ENCODE peak calls at places on chromosomes 12 and 14, in four cellular contexts. F, R, H and U are unnamed samples.

GRCh38 chr12:111312016-111312415 is 56.9 kb downstream of the PHETA1 start:
- DNase-seq in F (no peak), R (no peak), H (no peak), U (no peak)

GRCh38 chr12:89529738-89530137 is 3.9 kb upstream of the POC1B start:
- DNase-seq in F (no peak), R (no peak), H (peak), U (no peak)

GRCh38 chr12:56143870-56144269 is 8.5 kb upstream of the MYL6B start:
- DNase-seq in F (no peak), R (no peak), H (peak), U (peak)

GRCh38 chr14:24135834-24136683 is at the start of gene PSME1:
- DNase-seq in F (peak), R (peak), H (peak), U (peak)

GRCh38 chr12:26369588-26369987 is 174.2 kb downstream of the SSPN start:
- DNase-seq in F (no peak), R (no peak), H (no peak), U (no peak)

GRCh38 chr12:10211101-10211974 is 1.3 kb upstream of the GABARAPL1 start:
- DNase-seq in F (no peak), R (no peak), H (no peak), U (no peak)

GRCh38 chr12:89016970-89017778 is 335.1 kb downstream of the DUSP6 start:
- DNase-seq in F (no peak), R (peak), H (peak), U (no peak)

GRCh38 chr12:89960607-89961394 is 252.2 kb upstream of the ATP2B1 start:
- DNase-seq in F (no peak), R (no peak), H (no peak), U (peak)

GRCh38 chr12:15446798-15447197 is 124.5 kb downstream of the PTPRO start:
- DNase-seq in F (no peak), R (no peak), H (no peak), U (no peak)

GRCh38 chr12:45234134-45234865 is 18.4 kb downstream of the ANO6 start:
- DNase-seq in F (no peak), R (peak), H (peak), U (no peak)

GRCh38 chr12:46174061-46174662 is 94.7 kb downstream of the SLC38A1 start:
- DNase-seq in F (no peak), R (no peak), H (no peak), U (no peak)

GRCh38 chr12:10363922-10364838 is 25.7 kb downstream of the KLRK1 start:
- DNase-seq in F (peak), R (no peak), H (peak), U (peak)

GRCh38 chr14:68376067-68376810 is 416.6 kb downstream of the ZFP36L1 start:
- DNase-seq in F (no peak), R (no peak), H (no peak), U (no peak)

GRCh38 chr14:28656704-28657255 is 109.8 kb upstream of the FOXG1 start:
- DNase-seq in F (no peak), R (no peak), H (no peak), U (no peak)

GRCh38 chr12:27534060-27534764 is 10.2 kb downstream of the PPFIBP1 start:
- DNase-seq in F (no peak), R (no peak), H (no peak), U (no peak)

GRCh38 chr12:3190101-3190500 is 112.9 kb downstream of the TSPAN9 start:
- DNase-seq in F (no peak), R (no peak), H (peak), U (no peak)

GRCh38 chr12:48422060-48422459 is 50.3 kb upstream of the ANP32D start:
- DNase-seq in F (no peak), R (no peak), H (peak), U (no peak)

GRCh38 chr12:111174283-111175108 is 194.4 kb downstream of the PHETA1 start:
- DNase-seq in F (no peak), R (peak), H (no peak), U (no peak)

GRCh38 chr12:122366685-122367475 is 55.6 kb downstream of the CLIP1 start:
- DNase-seq in F (no peak), R (peak), H (peak), U (peak)

GRCh38 chr12:48003226-48004038 is 844 bp downstream of the COL2A1 start:
- DNase-seq in F (no peak), R (no peak), H (peak), U (no peak)

GRCh38 chr12:77521458-77522115 is 309.1 kb upstream of the NAV3 start:
- DNase-seq in F (no peak), R (no peak), H (no peak), U (no peak)

GRCh38 chr14:50061664-50062437 is 54.5 kb downstream of the VCPKMT start:
- DNase-seq in F (peak), R (no peak), H (peak), U (peak)

GRCh38 chr12:89414322-89414721 is 62.0 kb upstream of the DUSP6 start:
- DNase-seq in F (no peak), R (no peak), H (no peak), U (no peak)

GRCh38 chr12:116885496-116885895 is 4.3 kb upstream of the HRK start:
- DNase-seq in F (no peak), R (no peak), H (no peak), U (no peak)

GRCh38 chr12:112025808-112026375 is 12.7 kb downstream of the ERP29 start:
- DNase-seq in F (no peak), R (no peak), H (peak), U (no peak)

GRCh38 chr12:51827925-51828818 is 20.3 kb downstream of the FIGNL2 start:
- DNase-seq in F (no peak), R (no peak), H (peak), U (peak)

GRCh38 chr12:57616383-57617101 is 5.3 kb downstream of the ARHGEF25 start:
- DNase-seq in F (no peak), R (no peak), H (no peak), U (no peak)

GRCh38 chr12:9742665-9743064 is 9.8 kb upstream of the CLECL1 start:
- DNase-seq in F (peak), R (no peak), H (no peak), U (peak)

GRCh38 chr12:124752437-124753229 is 111.0 kb downstream of the SCARB1 start:
- DNase-seq in F (no peak), R (no peak), H (no peak), U (no peak)

GRCh38 chr14:79161576-79161975 is 991.4 kb downstream of the NRXN3 start:
- DNase-seq in F (no peak), R (no peak), H (peak), U (no peak)

GRCh38 chr12:104427547-104427938 is 29.2 kb upstream of the CHST11 start:
- DNase-seq in F (no peak), R (no peak), H (no peak), U (no peak)

GRCh38 chr14:78606111-78606510 is 435.9 kb downstream of the NRXN3 start:
- DNase-seq in F (no peak), R (no peak), H (peak), U (no peak)

GRCh38 chr12:104411826-104412626 is 44.7 kb upstream of the CHST11 start:
- DNase-seq in F (no peak), R (no peak), H (no peak), U (no peak)

GRCh38 chr14:23286904-23287479 is 1.1 kb upstream of the HOMEZ start:
- DNase-seq in F (no peak), R (no peak), H (no peak), U (no peak)

DNA sequence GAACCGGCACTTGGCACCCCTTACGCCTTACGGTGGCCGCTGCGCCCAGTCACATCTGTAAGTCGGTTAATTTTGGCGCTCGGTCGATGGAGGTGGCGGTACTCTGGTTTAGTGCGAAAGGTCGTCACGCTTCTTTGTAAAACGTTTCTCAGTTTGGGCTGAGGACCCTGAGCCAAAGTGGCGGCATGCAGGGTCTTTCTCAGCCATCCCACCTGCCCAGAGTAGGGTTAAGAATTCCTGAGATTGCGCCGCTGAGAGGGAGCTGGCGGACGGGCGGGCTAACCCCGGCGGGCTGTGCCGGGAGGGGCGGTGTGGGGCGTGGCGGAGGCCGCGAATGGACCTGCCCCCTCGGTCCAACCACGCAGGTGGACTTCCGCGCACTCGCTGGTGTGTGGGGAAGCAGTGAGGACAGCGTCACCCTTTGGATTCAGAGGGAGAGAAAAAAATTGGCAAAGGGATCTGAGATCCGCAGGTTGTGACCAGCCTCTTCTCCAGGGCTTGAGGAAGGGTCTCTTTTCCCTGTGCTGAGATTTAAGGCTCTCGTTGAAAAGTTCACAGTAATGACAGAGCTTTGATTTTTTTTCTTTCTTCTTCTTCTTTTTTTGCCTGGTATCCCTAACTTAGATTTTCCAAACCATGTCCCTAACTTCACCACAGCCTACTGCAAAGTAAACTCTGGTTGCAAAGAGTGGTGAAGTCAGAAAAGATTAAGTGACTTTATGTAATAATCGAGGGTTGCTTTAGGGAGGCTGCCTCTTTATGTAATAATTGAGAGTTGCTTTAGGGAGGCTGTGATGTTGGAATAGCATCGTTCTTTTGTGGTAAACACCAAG is 602 bp upstream of the FBXO33 start:
- DNase-seq in F (peak), R (peak), H (peak), U (peak)
- TF ChIP-seq CTCF in F (no peak), R (no peak), H (no peak), U (no peak)

GRCh38 chr14:77543637-77544334 is 45.2 kb upstream of the ISM2 start:
- DNase-seq in F (no peak), R (no peak), H (no peak), U (no peak)

GRCh38 chr14:77544571-77544970 is 46.0 kb upstream of the ISM2 start:
- DNase-seq in F (no peak), R (no peak), H (no peak), U (no peak)

GRCh38 chr14:77543240-77543551 is 44.6 kb upstream of the ISM2 start:
- DNase-seq in F (no peak), R (no peak), H (peak), U (no peak)

GRCh38 chr14:77541905-77542304 is 43.3 kb upstream of the ISM2 start:
- DNase-seq in F (no peak), R (no peak), H (no peak), U (no peak)

DNA sequence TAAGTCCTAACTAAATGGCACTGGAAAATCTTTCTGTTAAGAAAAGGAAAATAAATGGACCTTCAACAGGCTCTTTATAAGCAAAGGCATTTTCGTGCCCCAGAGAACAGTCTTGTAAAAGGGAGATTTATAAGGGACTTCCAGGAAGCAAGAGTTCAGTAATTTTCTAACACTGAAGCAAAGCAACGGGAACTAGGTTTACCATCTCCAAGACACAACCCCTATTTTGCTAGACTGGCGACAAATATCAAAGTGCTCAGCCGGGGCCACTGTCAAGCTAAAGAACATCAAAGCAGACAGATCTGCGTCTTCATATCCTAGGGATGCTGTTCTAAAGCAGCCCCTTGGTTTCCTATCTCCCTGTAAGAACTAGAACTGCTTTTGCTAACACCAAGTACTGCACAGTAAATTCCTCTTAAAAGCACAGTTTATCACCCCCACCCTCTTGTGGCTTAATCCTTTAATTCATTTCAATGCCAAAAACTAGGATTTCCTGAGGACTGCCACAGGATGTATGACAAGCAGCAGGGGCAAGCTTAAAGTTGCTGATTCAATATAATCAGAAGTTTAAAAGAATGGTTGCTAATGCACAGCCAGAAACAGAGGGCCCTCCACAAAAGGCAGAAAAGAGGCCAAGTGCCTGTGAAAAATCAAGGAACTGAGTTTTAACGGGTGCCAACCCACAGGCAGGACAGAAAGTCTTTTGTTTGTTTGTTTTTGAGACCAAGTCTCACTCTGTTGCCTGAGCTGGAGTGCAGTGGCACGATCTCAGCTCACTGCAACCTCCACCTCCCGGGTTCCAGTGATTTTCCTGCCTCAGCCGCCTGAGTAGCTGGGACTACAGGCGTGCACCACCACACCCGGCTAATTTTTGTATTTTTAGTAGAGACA is 44.0 kb upstream of the ISM2 start:
- DNase-seq in F (no peak), R (no peak), H (peak), U (no peak)
- TF ChIP-seq POLR2AphosphoS5 in F (peak), R (no peak), H (no peak), U (no peak)

GRCh38 chr12:8603858-8604257 is 8.8 kb downstream of the AICDA start:
- DNase-seq in F (no peak), R (no peak), H (no peak), U (no peak)
- TF ChIP-seq CTCF in F (no peak), R (no peak), H (no peak), U (no peak)

DNA sequence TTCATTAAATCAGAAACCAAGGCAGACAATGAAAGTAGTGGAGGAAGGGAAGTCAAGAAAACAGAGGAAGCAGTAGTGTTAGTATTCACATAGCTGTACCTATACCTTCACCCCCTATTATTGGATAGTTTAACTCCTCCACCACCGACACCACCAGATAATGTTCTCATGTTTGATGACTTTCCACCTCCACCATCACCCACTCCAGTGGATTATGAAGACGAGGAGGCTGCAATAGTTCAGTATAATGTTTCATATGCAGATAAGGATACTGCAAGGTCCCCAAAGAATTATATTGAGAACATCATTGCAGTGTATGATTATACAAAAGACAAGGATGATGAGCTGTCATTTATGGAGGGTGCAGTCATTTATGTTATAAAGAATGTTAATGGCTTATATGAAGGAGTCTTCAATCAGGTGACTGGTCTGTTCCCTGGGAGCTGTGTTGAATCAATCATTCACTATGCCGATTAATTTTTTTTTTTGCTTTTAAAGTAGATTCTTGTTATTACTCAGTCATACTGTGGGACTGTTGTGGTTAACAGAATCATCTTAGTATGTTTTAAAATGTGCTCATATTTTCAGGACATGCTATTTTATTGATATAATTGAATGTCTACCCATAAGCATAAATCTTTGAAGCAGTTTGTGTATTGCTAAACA is 32.2 kb upstream of the KTN1 start:
- DNase-seq in F (no peak), R (no peak), H (no peak), U (no peak)
- TF ChIP-seq POLR2AphosphoS5 in F (no peak), R (no peak), H (no peak), U (no peak)

DNA sequence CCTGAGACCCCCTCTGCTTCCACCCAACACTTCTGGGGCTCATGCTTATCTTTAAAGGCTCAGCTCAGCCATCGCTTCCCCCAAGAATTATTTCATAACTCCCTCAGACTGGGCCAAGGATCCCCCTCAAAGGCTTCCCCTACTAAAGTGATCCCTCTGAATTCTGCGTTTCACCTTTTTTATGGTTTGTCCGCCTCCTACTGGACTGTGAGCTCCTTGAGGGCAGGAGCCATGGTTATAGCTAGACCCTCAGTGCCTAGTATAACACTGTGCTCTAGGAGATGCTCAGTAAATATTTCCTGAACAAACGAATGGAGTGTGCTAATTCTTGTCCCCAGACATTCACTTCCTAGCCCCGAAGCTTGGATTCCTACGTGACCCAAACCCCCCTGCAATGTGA is 20.5 kb upstream of the SRRM4 start:
- DNase-seq in F (no peak), R (no peak), H (no peak), U (no peak)
- TF ChIP-seq CTCF in F (no peak), R (no peak), H (no peak), U (no peak)

DNA sequence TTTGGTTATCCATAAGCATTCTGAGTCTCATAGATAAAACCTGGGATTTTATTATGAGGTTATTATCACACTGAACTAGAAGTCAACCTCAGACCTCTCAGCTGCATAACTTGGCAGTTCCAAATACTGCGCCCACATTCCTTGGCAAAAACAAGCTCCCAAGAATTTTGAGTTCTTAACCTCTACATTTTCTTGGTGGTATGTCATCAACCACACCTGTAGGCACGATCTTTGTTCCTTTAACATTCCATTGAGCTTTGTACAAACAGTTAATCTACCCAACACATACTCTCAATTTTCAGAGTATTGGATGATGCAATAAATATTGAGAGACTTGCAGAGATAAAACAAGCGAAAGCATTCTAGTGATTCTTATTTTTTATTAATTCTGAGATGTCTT is 371.8 kb upstream of the PRICKLE1 start:
- DNase-seq in F (no peak), R (peak), H (peak), U (no peak)
- TF ChIP-seq POLR2AphosphoS5 in F (no peak), R (peak), H (peak), U (no peak)